ENCODE peak calls at places on chromosome X, in ten cellular contexts. G is thoracic aorta, U is right atrium auricular region, I is ascending aorta, C is bronchial epithelial cell, M is mesendoderm, Y is Peyer's patch, X is upper lobe of right lung, L is neuronal stem cell, Q is cardiac muscle cell. D is an unnamed sample.

GRCh38 chrX:13059676-13060499 is 15.5 kb upstream of the FAM9C start:
- DNase-seq in G (no peak), U (no peak), I (no peak), C (peak; percentile 9), M (peak; percentile 46), Y (no peak), X (no peak), L (no peak), Q (no peak), D (no peak)

GRCh38 chrX:130028196-130028595 is 45.8 kb downstream of the BCORL1 start:
- DNase-seq in G (no peak), U (no peak), I (no peak), C (peak; percentile 18), M (peak; percentile 16), Y (peak; percentile 49), X (peak; percentile 76), L (no peak), Q (peak; percentile 29), D (peak; percentile 74)

GRCh38 chrX:134026732-134027311 is 41.4 kb upstream of the GPC3 start:
- DNase-seq in G (no peak), U (no peak), I (no peak), C (peak; percentile 59), M (peak; percentile 86), Y (no peak), X (no peak), L (peak; percentile 49), Q (peak; percentile 88), D (peak; percentile 48)

GRCh38 chrX:131577999-131578734 is 34.3 kb downstream of the OR13H1 start:
- DNase-seq in G (no peak), U (no peak), I (no peak), C (no peak), M (peak; percentile 0), Y (no peak), X (no peak), L (no peak), Q (peak; percentile 17), D (no peak)

GRCh38 chrX:119459181-119459580 is 9.1 kb upstream of the SLC25A5 start:
- DNase-seq in G (no peak), U (no peak), I (no peak), C (no peak), M (no peak), Y (no peak), X (no peak), L (no peak), Q (no peak), D (no peak)

GRCh38 chrX:11451133-11451532 is 157.9 kb downstream of the AMELX start:
- DNase-seq in G (no peak), U (no peak), I (no peak), C (no peak), M (no peak), Y (no peak), X (no peak), L (no peak), Q (no peak), D (no peak)

GRCh38 chrX:11968470-11968869 is 169.8 kb upstream of the FRMPD4 start:
- DNase-seq in G (no peak), U (no peak), I (no peak), C (peak; percentile 62), M (peak; percentile 79), Y (no peak), X (no peak), L (no peak), Q (no peak), D (no peak)

GRCh38 chrX:124736553-124737240 is 390.3 kb downstream of the SH2D1A start:
- DNase-seq in G (no peak), U (no peak), I (no peak), C (no peak), M (peak; percentile 35), Y (peak; percentile 38), X (no peak), L (no peak), Q (no peak), D (peak; percentile 56)

GRCh38 chrX:56797966-56798711 is 69.1 kb downstream of the NBDY start:
- DNase-seq in G (no peak), U (peak; percentile 52), I (no peak), C (peak; percentile 18), M (no peak), Y (peak; percentile 14), X (peak; percentile 31), L (no peak), Q (no peak), D (peak; percentile 6)

GRCh38 chrX:43718546-43718945 is 62.4 kb downstream of the MAOA start:
- DNase-seq in G (no peak), U (no peak), I (no peak), C (no peak), M (no peak), Y (no peak), X (no peak), L (no peak), Q (no peak), D (no peak)

GRCh38 chrX:19332983-19333382 is 10.7 kb upstream of the PDHA1 start:
- DNase-seq in G (no peak), U (no peak), I (no peak), C (no peak), M (no peak), Y (no peak), X (no peak), L (no peak), Q (no peak), D (peak; percentile 32)

GRCh38 chrX:87626996-87627395 is 109.4 kb downstream of the KLHL4 start:
- DNase-seq in G (no peak), U (no peak), I (no peak), C (no peak), M (peak; percentile 17), Y (no peak), X (no peak), L (no peak), Q (no peak), D (no peak)

GRCh38 chrX:108068121-108068520 is 23.2 kb downstream of the PSMD10 start:
- DNase-seq in G (no peak), U (no peak), I (no peak), C (peak; percentile 55), M (no peak), Y (no peak), X (no peak), L (no peak), Q (no peak), D (no peak)

GRCh38 chrX:68832516-68833447 is 4.0 kb downstream of the EFNB1 start:
- DNase-seq in G (no peak), U (peak; percentile 46), I (no peak), C (no peak), M (no peak), Y (peak; percentile 8), X (no peak), L (no peak), Q (no peak), D (peak; percentile 61)

GRCh38 chrX:68830486-68831404 is 1.9 kb downstream of the EFNB1 start:
- DNase-seq in G (no peak), U (peak; percentile 55), I (no peak), C (no peak), M (no peak), Y (peak; percentile 14), X (no peak), L (no peak), Q (no peak), D (peak; percentile 56)

GRCh38 chrX:68832101-68832416 is 3.2 kb downstream of the EFNB1 start:
- DNase-seq in G (no peak), U (peak; percentile 69), I (no peak), C (peak; percentile 47), M (peak; percentile 58), Y (peak; percentile 19), X (peak; percentile 72), L (no peak), Q (peak; percentile 53), D (peak; percentile 68)

GRCh38 chrX:68829594-68830485 is 1.0 kb downstream of the EFNB1 start:
- DNase-seq in G (no peak), U (peak; percentile 56), I (no peak), C (no peak), M (no peak), Y (peak; percentile 14), X (no peak), L (no peak), Q (peak; percentile 54), D (peak; percentile 61)

DNA sequence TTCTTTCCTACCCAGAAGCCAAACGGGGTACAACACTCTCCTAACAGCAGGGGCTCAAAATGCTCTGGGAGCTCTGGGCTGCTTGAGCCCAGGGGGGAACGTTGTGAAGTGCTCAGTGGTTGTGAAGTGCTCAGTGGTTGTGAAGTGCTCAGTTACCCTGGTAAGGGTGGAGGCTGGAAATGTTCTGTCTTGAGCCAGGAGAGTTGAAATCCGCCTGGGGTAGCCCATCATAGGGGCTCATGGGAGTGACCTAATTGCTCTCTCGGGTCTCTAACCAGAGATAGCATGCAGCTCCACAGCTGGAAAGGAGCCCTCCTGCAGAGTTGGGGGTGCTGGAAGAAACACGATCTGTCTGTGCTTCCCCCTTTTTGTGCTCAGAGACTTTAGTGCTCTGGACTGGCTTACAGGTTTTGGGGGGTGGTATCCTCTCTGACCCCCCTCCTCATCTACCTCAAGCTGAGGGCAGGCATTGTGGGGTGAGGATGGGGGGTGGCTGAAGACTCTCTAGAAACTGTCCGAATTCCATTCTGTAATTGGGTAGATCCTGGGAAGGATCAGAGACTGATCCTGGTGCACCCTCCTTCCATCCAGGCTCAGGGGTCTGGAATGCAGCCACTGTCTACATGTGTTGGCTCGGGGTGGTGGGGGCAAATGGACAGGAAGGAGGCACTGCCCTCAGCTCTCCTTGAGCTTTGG is 2.7 kb downstream of the EFNB1 start:
- DNase-seq in G (no peak), U (peak; percentile 51), I (no peak), C (no peak), M (no peak), Y (peak; percentile 2), X (no peak), L (no peak), Q (no peak), D (peak; percentile 54)
- H3K4me3 ChIP-seq in G (peak overlapping the region; percentile 86), U (peak overlapping the region; percentile 74), I (peak overlapping the region; percentile 59), C (peak overlapping the region; percentile 79), M (no peak overlapping the region), Y (peak overlapping the region; percentile 89), X (peak overlapping the region; percentile 73), L (peak overlapping the region; percentile 99), Q (peak overlapping the region; percentile 88), D (peak overlapping the region; percentile 69)

GRCh38 chrX:40663880-40664630 is 16.7 kb upstream of the CXorf38 start:
- DNase-seq in G (no peak), U (no peak), I (no peak), C (no peak), M (peak; percentile 78), Y (no peak), X (no peak), L (no peak), Q (peak; percentile 79), D (peak; percentile 66)
- H3K36me3 ChIP-seq in G (peaks cover 5% of the 10 kb centered on the region), U (peaks cover 28% of the 10 kb centered on the region), I (peaks cover 25% of the 10 kb centered on the region), C (peaks cover 2% of the 10 kb centered on the region), M (no peaks in the 10 kb centered on the region), Y (no peaks in the 10 kb centered on the region), X (peaks cover 47% of the 10 kb centered on the region), L (peaks cover 13% of the 10 kb centered on the region), Q (peaks cover 12% of the 10 kb centered on the region), D (peaks cover 26% of the 10 kb centered on the region)

GRCh38 chrX:126339926-126340325 is 173.8 kb upstream of the DCAF12L2 start:
- DNase-seq in G (no peak), U (no peak), I (no peak), C (no peak), M (no peak), Y (no peak), X (no peak), L (no peak), Q (no peak), D (no peak)
- H3K4me3 ChIP-seq in G (no peak overlapping the region), U (no peak overlapping the region), I (no peak overlapping the region), C (no peak overlapping the region), M (no peak overlapping the region), Y (no peak overlapping the region), X (no peak overlapping the region), L (no peak overlapping the region), Q (no peak overlapping the region), D (no peak overlapping the region)

DNA sequence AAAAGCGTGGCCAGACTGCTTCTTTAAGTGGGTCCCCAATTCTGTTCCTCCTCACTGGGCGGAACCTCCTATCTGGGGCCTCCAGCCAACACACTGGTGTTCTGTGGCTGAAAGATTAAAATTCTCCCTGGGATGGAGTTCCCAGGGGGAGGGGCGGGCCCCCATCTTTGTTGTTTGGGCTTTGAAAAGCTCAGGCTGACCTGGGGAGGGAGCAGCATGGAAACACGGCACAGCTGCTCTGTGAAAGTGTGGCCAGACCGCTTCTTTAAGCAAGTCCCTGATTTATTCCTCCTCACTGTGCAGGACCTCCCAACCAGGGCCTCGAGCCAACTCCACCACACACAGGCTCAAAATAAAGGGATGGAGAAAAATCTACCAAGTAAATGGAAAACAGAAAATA is 219.5 kb downstream of the TMEM47 start:
- DNase-seq in G (no peak), U (no peak), I (no peak), C (no peak), M (no peak), Y (no peak), X (peak; percentile 15), L (no peak), Q (no peak), D (no peak)
- H3K36me3 ChIP-seq in G (no peaks in the 10 kb centered on the region), U (no peaks in the 10 kb centered on the region), I (no peaks in the 10 kb centered on the region), C (no peaks in the 10 kb centered on the region), M (no peaks in the 10 kb centered on the region), Y (no peaks in the 10 kb centered on the region), X (no peaks in the 10 kb centered on the region), L (no peaks in the 10 kb centered on the region), Q (no peaks in the 10 kb centered on the region), D (no peaks in the 10 kb centered on the region)

D was measured in H7.